ENCODE peak calls at places on chromosomes 2 and 18, in ten cellular contexts. S, H, M, E, G, V, X, F, Y and L are unnamed samples.

GRCh38 chr2:219726916-219727315 is 99.5 kb downstream of the SLC4A3 start:
- DNase-seq in S (no peak), H (no peak), M (no peak), E (no peak), G (no peak), V (no peak), X (no peak), F (no peak), Y (no peak), L (peak)

GRCh38 chr18:2642771-2643170 is 12.8 kb upstream of the SMCHD1 start:
- DNase-seq in S (no peak), H (no peak), M (no peak), E (no peak), G (no peak), V (no peak), X (peak), F (no peak), Y (no peak), L (no peak)

GRCh38 chr2:55618649-55619055 is 1.2 kb upstream of the PPP4R3B start:
- DNase-seq in S (peak), H (peak), M (peak), E (peak), G (peak), V (peak), X (no peak), F (peak), Y (peak), L (peak)

GRCh38 chr2:222603501-222603900 is 52.4 kb downstream of the FARSB start:
- DNase-seq in S (no peak), H (no peak), M (no peak), E (no peak), G (no peak), V (no peak), X (no peak), F (no peak), Y (no peak), L (no peak)

GRCh38 chr2:52776571-52776970 is 991.0 kb upstream of the CHAC2 start:
- DNase-seq in S (no peak), H (no peak), M (no peak), E (no peak), G (no peak), V (no peak), X (no peak), F (no peak), Y (no peak), L (no peak)

GRCh38 chr2:223601932-223602676 is at the start of gene SCG2:
- DNase-seq in S (peak), H (peak), M (peak), E (peak), G (peak), V (peak), X (peak), F (peak), Y (peak), L (peak)

GRCh38 chr2:97919858-97920257 is 75.9 kb downstream of the TMEM131 start:
- DNase-seq in S (no peak), H (no peak), M (no peak), E (no peak), G (no peak), V (no peak), X (no peak), F (no peak), Y (no peak), L (no peak)

GRCh38 chr2:168336786-168337388 is 89.5 kb upstream of the STK39 start:
- DNase-seq in S (no peak), H (peak), M (no peak), E (no peak), G (no peak), V (peak), X (no peak), F (no peak), Y (peak), L (no peak)

GRCh38 chr2:26168785-26169184 is 4.1 kb upstream of the GAREM2 start:
- DNase-seq in S (no peak), H (no peak), M (no peak), E (no peak), G (no peak), V (no peak), X (no peak), F (no peak), Y (peak), L (no peak)

GRCh38 chr2:209577376-209578357 is 153.8 kb downstream of the MAP2 start:
- DNase-seq in S (no peak), H (no peak), M (peak), E (no peak), G (peak), V (peak), X (no peak), F (peak), Y (no peak), L (peak)

GRCh38 chr2:13046557-13047165 is 329.9 kb downstream of the TRIB2 start:
- DNase-seq in S (no peak), H (no peak), M (peak), E (no peak), G (peak), V (peak), X (peak), F (peak), Y (no peak), L (peak)

GRCh38 chr2:190587106-190587505 is 52.6 kb upstream of the NEMP2 start:
- DNase-seq in S (no peak), H (no peak), M (no peak), E (no peak), G (no peak), V (no peak), X (no peak), F (no peak), Y (no peak), L (no peak)

GRCh38 chr2:173496746-173497145 is 142.1 kb downstream of the CDCA7 start:
- DNase-seq in S (no peak), H (no peak), M (no peak), E (no peak), G (no peak), V (no peak), X (no peak), F (peak), Y (no peak), L (peak)

GRCh38 chr18:80159713-80160636 is 50.9 kb downstream of the ADNP2 start:
- DNase-seq in S (no peak), H (no peak), M (peak), E (no peak), G (peak), V (no peak), X (no peak), F (peak), Y (peak), L (no peak)

GRCh38 chr2:222176890-222177289 is 121.9 kb downstream of the PAX3 start:
- DNase-seq in S (no peak), H (no peak), M (no peak), E (no peak), G (no peak), V (no peak), X (no peak), F (no peak), Y (no peak), L (no peak)

GRCh38 chr2:216714412-216714775 is 19.0 kb upstream of the IGFBP5 start:
- DNase-seq in S (no peak), H (no peak), M (no peak), E (no peak), G (no peak), V (no peak), X (no peak), F (peak), Y (no peak), L (no peak)

GRCh38 chr2:222715729-222716128 is 44.3 kb downstream of the MOGAT1 start:
- DNase-seq in S (no peak), H (no peak), M (no peak), E (no peak), G (no peak), V (no peak), X (no peak), F (no peak), Y (no peak), L (no peak)

GRCh38 chr2:30110773-30111172 is 36.0 kb upstream of the YPEL5 start:
- DNase-seq in S (no peak), H (no peak), M (no peak), E (no peak), G (no peak), V (no peak), X (no peak), F (peak), Y (no peak), L (no peak)

GRCh38 chr2:234071664-234072063 is 21.2 kb downstream of the SPP2 start:
- DNase-seq in S (no peak), H (peak), M (no peak), E (no peak), G (no peak), V (no peak), X (no peak), F (no peak), Y (no peak), L (no peak)

GRCh38 chr2:234978466-234979203 is 26.8 kb downstream of the SH3BP4 start:
- DNase-seq in S (no peak), H (no peak), M (peak), E (no peak), G (peak), V (no peak), X (no peak), F (peak), Y (no peak), L (no peak)

GRCh38 chr18:58490238-58490637 is 138.7 kb downstream of the ALPK2 start:
- DNase-seq in S (no peak), H (no peak), M (no peak), E (no peak), G (no peak), V (no peak), X (no peak), F (no peak), Y (no peak), L (no peak)

GRCh38 chr2:28271231-28271913 is 121.3 kb upstream of the FOSL2 start:
- DNase-seq in S (no peak), H (no peak), M (no peak), E (no peak), G (no peak), V (no peak), X (no peak), F (no peak), Y (no peak), L (no peak)

GRCh38 chr2:27024812-27025211 is 8.0 kb upstream of the TMEM214 start:
- DNase-seq in S (no peak), H (no peak), M (no peak), E (no peak), G (no peak), V (no peak), X (no peak), F (no peak), Y (no peak), L (no peak)

GRCh38 chr18:21484851-21485636 is 115.5 kb downstream of the ESCO1 start:
- DNase-seq in S (no peak), H (no peak), M (peak), E (no peak), G (peak), V (no peak), X (no peak), F (peak), Y (no peak), L (peak)

GRCh38 chr2:68901561-68901960 is 30.4 kb upstream of the BMP10 start:
- DNase-seq in S (no peak), H (no peak), M (no peak), E (no peak), G (no peak), V (no peak), X (no peak), F (no peak), Y (no peak), L (no peak)

GRCh38 chr2:230974096-230974913 is 21.6 kb upstream of the SPATA3 start:
- DNase-seq in S (no peak), H (peak), M (peak), E (no peak), G (no peak), V (no peak), X (peak), F (peak), Y (no peak), L (peak)

GRCh38 chr2:150596071-150596470 is 108.6 kb upstream of the RND3 start:
- DNase-seq in S (no peak), H (no peak), M (peak), E (no peak), G (peak), V (no peak), X (no peak), F (peak), Y (no peak), L (peak)

GRCh38 chr18:12417687-12418086 is 10.0 kb downstream of the PRELID3A start:
- DNase-seq in S (no peak), H (no peak), M (no peak), E (no peak), G (no peak), V (no peak), X (no peak), F (no peak), Y (no peak), L (no peak)

GRCh38 chr2:79876430-79876829 is 363.6 kb downstream of the CTNNA2 start:
- DNase-seq in S (no peak), H (no peak), M (no peak), E (no peak), G (no peak), V (no peak), X (peak), F (no peak), Y (no peak), L (no peak)

GRCh38 chr2:219939647-219940046 is 312.2 kb downstream of the SLC4A3 start:
- DNase-seq in S (no peak), H (no peak), M (no peak), E (no peak), G (no peak), V (no peak), X (no peak), F (no peak), Y (no peak), L (no peak)

GRCh38 chr2:179226203-179226960 is 38.2 kb downstream of the SESTD1 start:
- DNase-seq in S (peak), H (no peak), M (no peak), E (no peak), G (no peak), V (no peak), X (no peak), F (no peak), Y (no peak), L (no peak)
- H3K4me3 ChIP-seq in S (no peak), H (no peak), M (no peak), E (no peak), G (no peak), V (no peak), X (no peak), F (no peak), Y (no peak), L (no peak)

GRCh38 chr2:64681479-64681967 is 27.8 kb upstream of the SERTAD2 start:
- DNase-seq in S (no peak), H (no peak), M (no peak), E (no peak), G (no peak), V (no peak), X (no peak), F (no peak), Y (no peak), L (no peak)
- H3K4me3 ChIP-seq in S (no peak), H (no peak), M (no peak), E (no peak), G (no peak), V (no peak), X (no peak), F (no peak), Y (no peak), L (no peak)

GRCh38 chr2:43762286-43762685 is 11.6 kb upstream of the DYNC2LI1 start:
- DNase-seq in S (no peak), H (no peak), M (no peak), E (no peak), G (no peak), V (no peak), X (no peak), F (peak), Y (no peak), L (no peak)

GRCh38 chr2:43758738-43759137 is 15.1 kb upstream of the DYNC2LI1 start:
- DNase-seq in S (no peak), H (no peak), M (peak), E (no peak), G (no peak), V (no peak), X (no peak), F (peak), Y (no peak), L (peak)

GRCh38 chr2:43766006-43766405 is 7.8 kb upstream of the DYNC2LI1 start:
- DNase-seq in S (no peak), H (no peak), M (no peak), E (no peak), G (no peak), V (no peak), X (no peak), F (no peak), Y (no peak), L (no peak)

GRCh38 chr2:43759195-43759594 is 14.6 kb upstream of the DYNC2LI1 start:
- DNase-seq in S (no peak), H (no peak), M (peak), E (peak), G (peak), V (peak), X (no peak), F (peak), Y (no peak), L (peak)

GRCh38 chr2:43764086-43764710 is 9.6 kb upstream of the DYNC2LI1 start:
- DNase-seq in S (no peak), H (no peak), M (no peak), E (no peak), G (no peak), V (no peak), X (no peak), F (no peak), Y (no peak), L (peak)
- H3K4me3 ChIP-seq in S (no peak), H (no peak), M (no peak), E (no peak), G (no peak), V (no peak), X (no peak), F (no peak), Y (no peak), L (no peak)

DNA sequence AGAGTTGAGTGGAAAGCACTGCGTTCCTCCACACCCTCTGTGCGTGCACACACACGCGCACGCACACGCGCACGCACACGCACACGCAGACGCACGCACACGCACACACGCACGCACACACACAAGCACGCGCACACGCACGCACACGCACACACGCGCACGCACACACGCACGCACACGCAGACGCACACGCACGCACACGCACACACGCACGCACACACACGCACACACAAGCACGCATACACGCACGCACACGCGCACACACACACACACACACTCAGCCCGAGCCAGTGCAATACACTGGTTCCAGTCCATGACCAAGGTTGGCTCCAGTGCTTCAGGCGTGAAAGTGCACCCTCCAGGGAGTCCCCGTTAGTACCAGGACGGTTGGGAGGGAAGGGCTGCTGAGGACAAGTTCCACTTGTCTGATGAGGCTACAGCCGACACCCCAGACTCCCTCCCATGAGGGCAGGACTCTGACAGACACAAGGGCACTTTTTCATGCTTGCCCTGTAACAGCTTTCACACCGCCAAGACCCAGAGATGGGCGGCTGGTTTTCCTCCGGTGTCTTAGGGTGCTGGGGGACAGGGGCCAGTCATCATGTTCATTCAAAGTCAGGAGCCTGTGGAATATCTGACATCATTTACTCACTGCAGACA is 22.5 kb downstream of the FBLN7 start:
- DNase-seq in S (no peak), H (no peak), M (no peak), E (no peak), G (no peak), V (no peak), X (no peak), F (no peak), Y (no peak), L (no peak)
- H3K4me3 ChIP-seq in S (no peak), H (no peak), M (no peak), E (no peak), G (no peak), V (no peak), X (no peak), F (no peak), Y (no peak), L (no peak)

GRCh38 chr2:206160124-206160806 is 570 bp downstream of the EEF1B2 start:
- DNase-seq in S (no peak), H (no peak), M (no peak), E (no peak), G (peak), V (no peak), X (no peak), F (no peak), Y (peak), L (peak)

GRCh38 chr2:206158563-206159345 is 490 bp downstream of the NDUFS1 start:
- DNase-seq in S (no peak), H (no peak), M (peak), E (no peak), G (no peak), V (no peak), X (no peak), F (peak), Y (no peak), L (peak)

GRCh38 chr2:206163251-206163880 is 3.7 kb downstream of the EEF1B2 start:
- DNase-seq in S (no peak), H (no peak), M (no peak), E (no peak), G (no peak), V (no peak), X (no peak), F (no peak), Y (no peak), L (no peak)

GRCh38 chr2:206159346-206160123 is at the start of the genes EEF1B2 and NDUFS1:
- DNase-seq in S (peak), H (peak), M (peak), E (peak), G (peak), V (peak), X (peak), F (peak), Y (peak), L (peak)

DNA sequence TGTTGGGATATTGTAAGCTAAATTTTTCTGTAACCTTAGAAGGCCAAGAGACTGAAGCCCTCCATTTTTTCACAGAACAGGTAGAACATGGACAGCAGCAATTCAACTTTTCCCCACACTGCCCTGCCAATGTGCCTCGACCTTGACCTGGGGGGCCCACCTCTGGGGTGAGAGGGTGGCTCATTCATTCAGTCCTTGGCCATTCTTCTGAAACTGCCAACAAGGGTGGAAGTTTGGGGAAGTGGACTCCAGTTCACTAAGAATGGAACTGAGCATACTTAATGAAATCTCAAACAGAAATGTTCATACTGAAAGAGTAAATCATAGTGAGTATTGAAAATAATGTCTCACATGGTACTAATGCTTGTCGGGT is 1.1 kb downstream of the EEF1B2 start:
- DNase-seq in S (no peak), H (no peak), M (no peak), E (no peak), G (no peak), V (no peak), X (no peak), F (no peak), Y (no peak), L (no peak)
- H3K4me3 ChIP-seq in S (peak), H (peak), M (peak), E (peak), G (peak), V (peak), X (peak), F (peak), Y (peak), L (peak)

GRCh38 chr18:65750421-65751144 is at the start of gene CDH7:
- DNase-seq in S (no peak), H (no peak), M (no peak), E (no peak), G (no peak), V (no peak), X (no peak), F (no peak), Y (peak), L (no peak)

GRCh38 chr18:65751145-65752085 is 603 bp downstream of the CDH7 start:
- DNase-seq in S (no peak), H (no peak), M (no peak), E (no peak), G (no peak), V (no peak), X (no peak), F (no peak), Y (no peak), L (no peak)

GRCh38 chr18:65748321-65748720 is 2.5 kb upstream of the CDH7 start:
- DNase-seq in S (no peak), H (no peak), M (no peak), E (no peak), G (no peak), V (no peak), X (no peak), F (no peak), Y (no peak), L (no peak)

GRCh38 chr18:65752625-65753325 is 2.0 kb downstream of the CDH7 start:
- DNase-seq in S (no peak), H (no peak), M (no peak), E (no peak), G (no peak), V (no peak), X (no peak), F (no peak), Y (no peak), L (no peak)

DNA sequence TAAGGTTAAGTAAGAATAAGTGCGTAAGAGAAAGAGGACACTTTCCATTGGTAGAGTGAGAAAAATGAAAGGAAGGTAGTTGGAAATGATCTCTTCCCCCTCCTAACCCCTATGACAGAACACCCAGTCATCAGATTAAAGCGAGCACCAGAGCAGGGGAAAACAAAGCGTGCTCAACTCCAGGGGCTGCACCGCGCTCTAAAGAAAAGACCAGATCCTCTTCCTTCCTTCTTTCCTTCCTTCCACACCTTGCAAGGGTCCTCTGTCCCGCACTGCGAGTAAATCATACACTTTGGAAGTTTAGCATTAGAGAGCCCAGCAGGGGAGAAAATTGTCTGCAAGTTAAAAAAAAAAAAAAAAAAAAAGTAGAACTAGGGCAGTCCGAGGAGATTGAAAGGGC is 931 bp upstream of the CDH7 start:
- DNase-seq in S (no peak), H (no peak), M (no peak), E (no peak), G (no peak), V (no peak), X (no peak), F (no peak), Y (no peak), L (no peak)
- H3K4me3 ChIP-seq in S (no peak), H (no peak), M (no peak), E (no peak), G (no peak), V (no peak), X (peak), F (no peak), Y (no peak), L (no peak)